ENCODE peak calls at places on chromosomes 2 and 18, in nine cellular contexts. M is HL-60, A is fibroblast of lung, G is cardiac fibroblast, F is kidney, L is AG10803, U is fibroblast of the aortic adventitia, K is body of pancreas, H is lower leg skin. S is an unnamed sample.

GRCh38 chr2:150681120-150681796 is 193.8 kb upstream of the RND3 start:
- DNase-seq in M (peak), A (peak), G (peak), F (no peak), L (peak), U (peak), K (no peak), H (no peak), S (peak)

GRCh38 chr2:73776869-73777519 is 2.9 kb downstream of the DUSP11 start:
- DNase-seq in M (no peak), A (peak), G (no peak), F (no peak), L (no peak), U (peak), K (no peak), H (no peak), S (peak)

GRCh38 chr2:205218056-205218455 is 464.2 kb upstream of the NRP2 start:
- DNase-seq in M (no peak), A (peak), G (peak), F (no peak), L (peak), U (peak), K (no peak), H (no peak), S (no peak)

GRCh38 chr2:120175000-120175581 is 48.1 kb downstream of the TMEM185B start:
- DNase-seq in M (peak), A (peak), G (peak), F (no peak), L (peak), U (peak), K (peak), H (peak), S (peak)

GRCh38 chr2:240557808-240558207 is at the start of gene ANKMY1:
- DNase-seq in M (no peak), A (peak), G (peak), F (peak), L (peak), U (peak), K (peak), H (peak), S (peak)

GRCh38 chr2:55771612-55772011 is 78.0 kb upstream of the PNPT1 start:
- DNase-seq in M (no peak), A (peak), G (peak), F (no peak), L (peak), U (peak), K (no peak), H (no peak), S (peak)

GRCh38 chr2:237541242-237541641 is 25.1 kb upstream of the PRLH start:
- DNase-seq in M (no peak), A (no peak), G (no peak), F (no peak), L (no peak), U (no peak), K (no peak), H (no peak), S (no peak)

GRCh38 chr2:30709516-30709915 is 97.7 kb downstream of the CAPN13 start:
- DNase-seq in M (no peak), A (no peak), G (no peak), F (no peak), L (no peak), U (no peak), K (no peak), H (peak), S (no peak)

GRCh38 chr2:24359701-24360049 is 661 bp downstream of the ITSN2 start:
- DNase-seq in M (peak), A (no peak), G (peak), F (peak), L (peak), U (peak), K (peak), H (peak), S (peak)

GRCh38 chr2:125667630-125668029 is 988.3 kb upstream of the GYPC start:
- DNase-seq in M (no peak), A (no peak), G (no peak), F (no peak), L (no peak), U (no peak), K (no peak), H (no peak), S (no peak)

GRCh38 chr2:56806924-56807323 is 623.1 kb downstream of the CCDC85A start:
- DNase-seq in M (no peak), A (no peak), G (no peak), F (no peak), L (no peak), U (no peak), K (no peak), H (no peak), S (no peak)

GRCh38 chr2:17328161-17328560 is 190.1 kb downstream of the RAD51AP2 start:
- DNase-seq in M (no peak), A (no peak), G (no peak), F (no peak), L (no peak), U (no peak), K (no peak), H (no peak), S (no peak)

GRCh38 chr2:223786236-223786635 is 51.1 kb downstream of the AP1S3 start:
- DNase-seq in M (no peak), A (no peak), G (no peak), F (no peak), L (no peak), U (no peak), K (no peak), H (no peak), S (no peak)

GRCh38 chr2:72770879-72771461 is 54.9 kb downstream of the EXOC6B start:
- DNase-seq in M (peak), A (peak), G (peak), F (no peak), L (peak), U (peak), K (peak), H (peak), S (peak)

GRCh38 chr18:55250729-55251128 is 291.5 kb upstream of the CCDC68 start:
- DNase-seq in M (no peak), A (no peak), G (no peak), F (no peak), L (peak), U (peak), K (no peak), H (no peak), S (peak)

GRCh38 chr2:155368934-155369333 is 670.4 kb downstream of the KCNJ3 start:
- DNase-seq in M (no peak), A (peak), G (peak), F (no peak), L (peak), U (peak), K (no peak), H (no peak), S (peak)

GRCh38 chr2:183291436-183291835 is 167.2 kb downstream of the NUP35 start:
- DNase-seq in M (no peak), A (no peak), G (no peak), F (no peak), L (no peak), U (no peak), K (no peak), H (no peak), S (no peak)

GRCh38 chr2:128626758-128627515 is 308.3 kb upstream of the HS6ST1 start:
- DNase-seq in M (no peak), A (peak), G (no peak), F (peak), L (no peak), U (no peak), K (peak), H (no peak), S (no peak)

GRCh38 chr18:11268691-11269686 is 119.6 kb upstream of the PIEZO2 start:
- DNase-seq in M (no peak), A (peak), G (peak), F (no peak), L (peak), U (peak), K (no peak), H (no peak), S (no peak)

GRCh38 chr18:80246656-80247402 is 485 bp downstream of the PARD6G start:
- DNase-seq in M (no peak), A (peak), G (no peak), F (peak), L (peak), U (no peak), K (peak), H (peak), S (peak)

GRCh38 chr2:100978582-100979051 is 23.5 kb upstream of the RPL31 start:
- DNase-seq in M (no peak), A (peak), G (peak), F (no peak), L (peak), U (peak), K (no peak), H (no peak), S (peak)

GRCh38 chr2:207387172-207387571 is 142.6 kb upstream of the CREB1 start:
- DNase-seq in M (no peak), A (no peak), G (no peak), F (no peak), L (no peak), U (no peak), K (no peak), H (no peak), S (no peak)

GRCh38 chr2:208015475-208015874 is 9.9 kb downstream of the PLEKHM3 start:
- DNase-seq in M (no peak), A (no peak), G (no peak), F (no peak), L (no peak), U (no peak), K (no peak), H (no peak), S (no peak)

GRCh38 chr2:195199864-195200263 is 457.2 kb upstream of the SLC39A10 start:
- DNase-seq in M (no peak), A (no peak), G (no peak), F (no peak), L (no peak), U (no peak), K (no peak), H (no peak), S (no peak)

GRCh38 chr2:200129756-200130462 is 174.5 kb downstream of the MAIP1 start:
- DNase-seq in M (no peak), A (no peak), G (no peak), F (no peak), L (no peak), U (no peak), K (no peak), H (no peak), S (no peak)

GRCh38 chr2:175640655-175641054 is 361.4 kb downstream of the LNPK start:
- DNase-seq in M (no peak), A (no peak), G (no peak), F (no peak), L (no peak), U (no peak), K (no peak), H (no peak), S (no peak)

GRCh38 chr2:213004197-213004821 is 147.1 kb downstream of the IKZF2 start:
- DNase-seq in M (no peak), A (peak), G (peak), F (no peak), L (no peak), U (peak), K (no peak), H (no peak), S (no peak)

GRCh38 chr2:86788881-86789686 is 1.6 kb downstream of the CD8A start:
- DNase-seq in M (no peak), A (no peak), G (no peak), F (peak), L (no peak), U (peak), K (no peak), H (no peak), S (no peak)

GRCh38 chr2:10790228-10790973 is 22.2 kb downstream of the PDIA6 start:
- DNase-seq in M (no peak), A (no peak), G (no peak), F (no peak), L (no peak), U (no peak), K (no peak), H (no peak), S (peak)

GRCh38 chr2:20611077-20611843 is 39.6 kb downstream of the HS1BP3 start:
- DNase-seq in M (no peak), A (peak), G (peak), F (peak), L (peak), U (peak), K (peak), H (no peak), S (peak)

GRCh38 chr2:156536534-156536933 is 100.4 kb downstream of the GPD2 start:
- DNase-seq in M (no peak), A (no peak), G (no peak), F (no peak), L (no peak), U (no peak), K (no peak), H (no peak), S (no peak)

GRCh38 chr18:47510831-47511230 is 259.4 kb upstream of the SKOR2 start:
- DNase-seq in M (no peak), A (no peak), G (no peak), F (no peak), L (no peak), U (no peak), K (no peak), H (no peak), S (no peak)
- TF ChIP-seq CTCF in M (no peak), A (no peak), G (no peak), F (no peak), L (no peak), U (no peak), K (no peak), H (no peak), S (no peak)

DNA sequence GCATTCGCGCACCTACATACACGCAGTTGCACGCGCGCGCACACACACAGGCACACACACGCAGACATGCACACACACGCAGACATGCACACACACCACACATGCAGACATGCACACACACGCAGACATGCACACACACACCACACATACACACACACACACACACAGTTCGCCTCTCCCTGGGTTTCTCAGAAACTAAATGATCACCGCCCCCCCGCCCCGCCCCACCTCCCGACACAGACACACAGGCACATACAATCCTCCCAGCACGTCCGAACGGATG is 1.1 kb downstream of the EPHA4 start:
- DNase-seq in M (no peak), A (peak), G (no peak), F (peak), L (peak), U (peak), K (no peak), H (no peak), S (no peak)
- H3K4me3 ChIP-seq in M (no peak), A (peak), G (peak), F (peak), L (peak), U (peak), K (no peak), H (peak), S (peak)

GRCh38 chr2:8229546-8229986 is 452.3 kb upstream of the ID2 start:
- DNase-seq in M (peak), A (peak), G (peak), F (no peak), L (peak), U (peak), K (peak), H (peak), S (peak)
- TF ChIP-seq CTCF in M (no peak), A (no peak), G (peak), F (no peak), L (no peak), U (no peak), K (no peak), H (no peak), S (peak)

DNA sequence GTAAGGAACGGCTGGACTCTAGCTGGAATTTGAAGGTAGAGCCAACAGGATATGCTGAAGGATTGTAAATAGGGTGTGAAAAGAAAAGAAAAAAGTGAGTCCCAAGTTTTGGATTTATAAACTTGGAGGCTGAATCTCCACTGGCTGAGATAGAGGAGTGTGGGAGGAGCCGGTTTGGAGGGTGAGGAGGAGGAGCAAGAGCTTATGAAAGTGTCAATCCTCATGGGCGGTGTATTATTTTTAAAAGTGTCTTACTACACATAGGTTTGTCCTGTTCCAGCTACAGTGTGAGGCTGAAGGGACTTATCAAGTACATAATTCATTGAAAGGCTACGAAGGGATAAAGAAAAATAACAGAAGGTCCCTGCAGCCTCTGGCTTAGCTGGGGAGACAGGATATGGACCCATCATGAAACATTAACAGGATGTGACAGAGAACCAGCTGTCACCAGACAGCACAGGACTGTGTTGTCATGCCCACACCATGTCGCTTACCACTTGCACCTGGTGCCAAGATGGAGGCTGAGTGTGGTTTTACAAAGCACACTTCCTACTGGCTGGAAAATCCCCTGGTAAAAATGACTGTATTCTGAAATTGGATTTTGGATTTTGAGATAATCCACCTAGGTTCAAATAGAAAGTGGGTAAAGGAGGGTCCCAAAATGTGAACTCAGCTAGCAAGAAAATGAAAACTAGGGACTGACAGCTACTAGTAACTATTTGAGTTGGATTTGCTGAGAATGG is 2.5 kb upstream of the MREG start:
- DNase-seq in M (no peak), A (no peak), G (no peak), F (no peak), L (no peak), U (no peak), K (no peak), H (no peak), S (no peak)
- H3K4me3 ChIP-seq in M (no peak), A (no peak), G (no peak), F (no peak), L (no peak), U (no peak), K (no peak), H (no peak), S (no peak)

DNA sequence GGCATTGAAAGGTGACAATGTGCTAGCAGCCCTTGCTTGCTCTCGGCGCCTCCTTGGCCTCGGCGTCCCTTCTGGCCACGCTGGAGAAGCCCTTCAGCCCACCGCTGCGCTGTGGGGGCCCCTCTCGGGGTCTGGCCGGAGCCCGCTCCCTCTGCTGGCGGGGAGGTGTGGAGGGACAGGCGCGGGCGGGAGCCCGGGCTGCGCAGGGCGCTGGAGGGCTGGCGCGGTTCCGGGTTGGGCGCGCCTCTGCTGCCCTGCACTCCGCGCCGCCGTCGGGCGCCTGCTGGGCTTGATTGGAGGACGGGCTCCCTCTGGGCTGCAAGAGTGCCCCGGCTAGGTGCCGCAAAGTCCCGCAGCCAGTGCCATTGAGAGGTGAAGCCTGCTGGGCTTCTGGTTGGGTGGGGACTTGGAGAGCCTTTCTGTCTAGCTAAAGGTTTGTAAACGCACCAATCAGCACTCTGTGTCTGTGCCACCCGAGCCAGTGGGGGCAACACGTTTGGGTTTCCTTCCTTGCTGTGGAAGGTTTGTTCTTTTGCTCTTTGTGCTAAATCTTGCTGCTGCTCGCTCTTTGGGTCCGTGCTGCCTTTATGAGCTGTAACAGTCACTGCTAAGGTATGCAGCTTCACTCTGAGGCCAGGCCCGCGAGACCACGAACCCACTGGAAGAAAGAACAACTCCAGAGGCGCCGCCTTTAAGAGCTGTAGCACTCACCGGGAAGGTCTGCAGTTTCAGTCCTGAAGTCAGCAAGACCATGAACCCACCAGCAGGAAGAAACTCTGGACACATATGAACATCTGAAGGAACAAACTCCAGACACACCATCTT is 14.8 kb upstream of the IMP4 start:
- DNase-seq in M (no peak), A (peak), G (peak), F (no peak), L (peak), U (peak), K (no peak), H (no peak), S (peak)
- TF ChIP-seq CTCF in M (no peak), A (no peak), G (no peak), F (no peak), L (no peak), U (no peak), K (no peak), H (no peak), S (peak)

DNA sequence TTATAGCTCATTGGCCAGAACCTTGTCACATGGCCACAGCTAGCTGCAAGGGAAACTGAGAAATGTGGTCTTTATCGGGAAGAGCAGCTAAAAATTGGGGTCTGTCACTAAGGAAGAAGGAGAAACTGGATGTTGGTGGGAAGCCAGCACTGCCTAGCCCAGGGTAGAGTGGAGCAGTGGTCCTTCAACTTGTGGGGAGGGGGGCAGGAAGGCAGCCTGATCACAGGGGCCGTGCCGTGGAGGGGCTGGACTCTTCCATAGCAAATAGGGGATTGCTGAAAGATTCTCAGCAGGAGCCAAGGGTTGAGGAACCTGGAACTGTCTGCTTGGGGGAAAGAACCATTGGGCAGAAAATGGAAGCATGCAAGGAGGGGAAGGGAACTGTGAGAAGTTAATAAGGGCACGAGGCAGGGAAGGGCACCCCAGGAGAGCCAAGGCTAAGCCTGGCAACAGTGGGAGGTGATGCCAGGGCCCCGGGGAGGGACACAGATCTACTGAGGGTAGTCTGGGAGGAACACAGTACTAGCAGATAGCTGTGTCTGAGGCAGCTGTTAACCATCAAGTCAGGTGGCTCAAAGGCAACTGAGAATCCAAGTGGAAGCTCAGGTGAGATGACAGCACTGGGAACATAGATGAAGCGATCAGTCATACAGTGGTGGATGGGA is 5.9 kb upstream of the NEURL3 start:
- DNase-seq in M (no peak), A (no peak), G (no peak), F (no peak), L (no peak), U (no peak), K (no peak), H (no peak), S (no peak)
- H3K4me3 ChIP-seq in M (no peak), A (no peak), G (no peak), F (no peak), L (no peak), U (no peak), K (no peak), H (no peak), S (no peak)

GRCh38 chr2:228401065-228401912 is 219.8 kb upstream of the SPHKAP start:
- DNase-seq in M (no peak), A (peak), G (peak), F (no peak), L (no peak), U (no peak), K (no peak), H (no peak), S (peak)
- TF ChIP-seq CTCF in M (no peak), A (no peak), G (peak), F (no peak), L (no peak), U (no peak), K (no peak), H (no peak), S (peak)